ENCODE peak calls at places on chromosomes 5 and 9, in six cellular contexts. M is Calu3; V is GM23248; H is foreskin fibroblast; R is MCF 10A; Y is activated T-helper 1 cell treated with anti-CD3 and anti-CD28 coated beads, Interleukin-2, amount 50 U/mL, for 16 hours. J is an unnamed sample.
A peak's percentile ranks its signal among the peaks of the same experiment; 100 is the strongest.

GRCh38 chr5:167814828-167815227 is 476.6 kb upstream of the WWC1 start:
- DNase-seq in M (no peak), V (peak; percentile 97), H (peak; percentile 48), R (peak; percentile 95), Y (no peak), J (peak; percentile 62)

GRCh38 chr5:103041071-103041676 is 78.8 kb downstream of the GIN1 start:
- DNase-seq in M (no peak), V (peak; percentile 62), H (peak; percentile 63), R (peak; percentile 59), Y (no peak), J (peak; percentile 8)

GRCh38 chr5:76331139-76331538 is 71.9 kb upstream of the IQGAP2 start:
- DNase-seq in M (no peak), V (no peak), H (no peak), R (no peak), Y (no peak), J (no peak)

GRCh38 chr5:17037751-17038150 is 101.7 kb upstream of the MYO10 start:
- DNase-seq in M (no peak), V (peak; percentile 66), H (peak; percentile 58), R (peak; percentile 28), Y (no peak), J (no peak)

GRCh38 chr5:154756203-154756870 is 1.2 kb downstream of the LARP1 start:
- DNase-seq in M (peak; percentile 72), V (peak; percentile 65), H (peak; percentile 53), R (peak; percentile 45), Y (peak; percentile 21), J (peak; percentile 58)

GRCh38 chr9:103991698-103992097 is 102.4 kb upstream of the SMC2 start:
- DNase-seq in M (no peak), V (no peak), H (no peak), R (peak; percentile 11), Y (no peak), J (no peak)

GRCh38 chr9:96130970-96131369 is 171.0 kb downstream of the HSD17B3 start:
- DNase-seq in M (no peak), V (no peak), H (no peak), R (no peak), Y (no peak), J (no peak)

GRCh38 chr5:142960309-142960696 is 190.1 kb downstream of the ARHGAP26 start:
- DNase-seq in M (no peak), V (peak; percentile 89), H (peak; percentile 85), R (peak; percentile 89), Y (no peak), J (no peak)

GRCh38 chr5:161105563-161105962 is 253.6 kb upstream of the ATP10B start:
- DNase-seq in M (no peak), V (peak; percentile 74), H (peak; percentile 69), R (peak; percentile 46), Y (no peak), J (no peak)

GRCh38 chr9:32427111-32427873 is 42.8 kb downstream of the ACO1 start:
- DNase-seq in M (peak; percentile 7), V (peak; percentile 18), H (peak; percentile 66), R (no peak), Y (no peak), J (no peak)

GRCh38 chr5:15943487-15943886 is 236.1 kb downstream of the MARCHF11 start:
- DNase-seq in M (no peak), V (peak; percentile 45), H (peak; percentile 58), R (no peak), Y (no peak), J (peak; percentile 45)